ENCODE peak calls at places on chromosomes 12 and 14, in ten cellular contexts. Y, H, G, U, K, T, R, X, S and N are unnamed samples.

GRCh38 chr12:124538194-124539082 is 29.0 kb downstream of the NCOR2 start:
- DNase-seq in S (no peak), H (no peak), T (peak), K (no peak), G (no peak), R (no peak), U (no peak), X (no peak), Y (no peak), N (no peak)

GRCh38 chr12:103469716-103470115 is 26.1 kb downstream of the C12orf42 start:
- DNase-seq in U (no peak), K (no peak), Y (no peak), S (no peak), H (no peak), T (no peak), R (no peak), X (no peak), G (no peak), N (no peak)

GRCh38 chr14:92579244-92579643 is 65.7 kb downstream of the RIN3 start:
- DNase-seq in Y (peak), T (no peak), G (no peak), X (no peak), K (no peak), H (no peak), U (peak), S (no peak), R (no peak), N (peak)

GRCh38 chr12:93892431-93893210 is 215.4 kb downstream of the CRADD start:
- DNase-seq in X (no peak), U (no peak), S (no peak), T (peak), H (no peak), Y (no peak), R (no peak), G (no peak), K (peak), N (no peak)

GRCh38 chr12:105317942-105318614 is 12.4 kb upstream of the C12orf75 start:
- DNase-seq in R (no peak), H (no peak), U (no peak), G (no peak), Y (peak), K (no peak), S (no peak), X (no peak), T (no peak), N (peak)

GRCh38 chr12:100703868-100704267 is 90.7 kb upstream of the ANO4 start:
- DNase-seq in S (no peak), X (no peak), K (no peak), H (no peak), T (no peak), U (no peak), Y (no peak), R (no peak), G (no peak), N (no peak)

GRCh38 chr12:94941440-94941862 is 62.0 kb downstream of the NDUFA12 start:
- DNase-seq in H (peak), X (peak), U (peak), T (no peak), K (no peak), R (no peak), G (peak), S (peak), Y (peak), N (peak)

GRCh38 chr12:49777341-49777740 is 36.0 kb downstream of the TMBIM6 start:
- DNase-seq in U (no peak), R (no peak), G (no peak), X (no peak), Y (no peak), T (no peak), H (peak), S (no peak), K (no peak), N (no peak)

GRCh38 chr12:97567619-97568110 is 105.1 kb downstream of the RMST start:
- DNase-seq in K (no peak), T (no peak), X (no peak), H (no peak), U (no peak), S (no peak), Y (no peak), G (no peak), R (no peak), N (no peak)

GRCh38 chr14:60250318-60251035 is 1.5 kb downstream of the PPM1A start:
- DNase-seq in T (no peak), G (no peak), R (peak), U (peak), X (no peak), K (peak), Y (peak), H (peak), S (peak), N (no peak)

GRCh38 chr12:90235642-90236041 is 527.0 kb upstream of the ATP2B1 start:
- DNase-seq in R (no peak), S (peak), Y (no peak), T (no peak), G (no peak), U (no peak), X (no peak), K (no peak), H (peak), N (peak)

GRCh38 chr14:72690324-72690723 is 203.6 kb downstream of the DPF3 start:
- DNase-seq in X (no peak), Y (no peak), H (no peak), K (no peak), G (no peak), U (no peak), S (no peak), R (no peak), T (no peak), N (no peak)

GRCh38 chr12:124516850-124517249 is 50.6 kb downstream of the NCOR2 start:
- DNase-seq in T (no peak), H (no peak), K (no peak), S (no peak), Y (no peak), R (no peak), G (no peak), X (no peak), U (no peak), N (no peak)

GRCh38 chr14:21019377-21019776 is 5.5 kb downstream of the NDRG2 start:
- DNase-seq in G (no peak), H (no peak), U (peak), Y (no peak), R (no peak), T (no peak), K (no peak), X (no peak), S (no peak), N (no peak)

GRCh38 chr14:31893156-31893813 is 183.8 kb upstream of the ARHGAP5 start:
- DNase-seq in X (no peak), S (no peak), Y (no peak), K (peak), T (no peak), U (peak), R (no peak), G (no peak), H (no peak), N (no peak)

GRCh38 chr12:94239332-94239731 is 91.0 kb downstream of the PLXNC1 start:
- DNase-seq in R (peak), H (no peak), Y (no peak), G (no peak), U (no peak), X (no peak), K (no peak), T (no peak), S (no peak), N (no peak)

GRCh38 chr12:128942960-128943477 is 89.7 kb downstream of the GLT1D1 start:
- DNase-seq in X (no peak), G (no peak), H (no peak), R (no peak), T (no peak), U (no peak), Y (no peak), S (no peak), K (no peak), N (no peak)

GRCh38 chr14:103380719-103381377 is 4.4 kb upstream of the MARK3 start:
- DNase-seq in S (no peak), R (no peak), U (no peak), X (no peak), T (no peak), G (no peak), K (no peak), Y (no peak), H (peak), N (peak)

GRCh38 chr14:20679907-20680306 is 4.5 kb upstream of the RNASE4 start:
- DNase-seq in X (no peak), U (peak), H (peak), Y (peak), R (no peak), K (peak), G (no peak), T (peak), S (peak), N (peak)

GRCh38 chr12:11014234-11014633 is 8.2 kb downstream of the TAS2R19 start:
- DNase-seq in Y (peak), H (peak), R (no peak), T (no peak), X (no peak), G (no peak), U (peak), K (no peak), S (peak), N (peak)

GRCh38 chr14:93008381-93008780 is 85.4 kb downstream of the CHGA start:
- DNase-seq in S (no peak), Y (peak), X (peak), T (peak), H (peak), G (no peak), R (no peak), U (peak), K (no peak), N (peak)

GRCh38 chr14:91059576-91060471 is 617 bp downstream of the RPS6KA5 start:
- DNase-seq in H (peak), Y (no peak), K (peak), R (peak), G (peak), T (no peak), S (peak), X (peak), U (no peak), N (no peak)

GRCh38 chr14:35389315-35389667 is 15.3 kb downstream of the NFKBIA start:
- DNase-seq in R (no peak), T (no peak), G (no peak), U (no peak), K (no peak), X (no peak), Y (no peak), S (no peak), H (no peak), N (no peak)

GRCh38 chr14:91315844-91316267 is 71.4 kb upstream of the GPR68 start:
- DNase-seq in Y (no peak), G (no peak), S (no peak), X (no peak), H (no peak), K (no peak), T (no peak), R (no peak), U (no peak), N (no peak)

GRCh38 chr14:99450266-99450665 is 30.4 kb downstream of the SETD3 start:
- DNase-seq in K (no peak), Y (no peak), U (no peak), H (no peak), X (no peak), R (no peak), S (no peak), G (no peak), T (no peak), N (no peak)

GRCh38 chr12:57008113-57008687 is 1.9 kb upstream of the ZBTB39 start:
- DNase-seq in G (no peak), T (no peak), S (peak), K (peak), Y (peak), U (peak), H (peak), R (no peak), X (no peak), N (peak)

GRCh38 chr12:129119537-129119936 is 266.3 kb downstream of the GLT1D1 start:
- DNase-seq in T (no peak), G (no peak), R (no peak), K (peak), Y (no peak), U (no peak), H (no peak), X (no peak), S (no peak), N (no peak)

GRCh38 chr12:56158926-56159461 is 835 bp downstream of the MYL6 start:
- DNase-seq in S (peak), U (peak), K (peak), X (peak), Y (peak), T (peak), H (peak), R (peak), G (peak), N (peak)

GRCh38 chr12:118715647-118716046 is 265.7 kb upstream of the SRRM4 start:
- DNase-seq in H (no peak), X (no peak), S (no peak), R (no peak), U (no peak), G (no peak), Y (no peak), T (no peak), K (no peak), N (no peak)

DNA sequence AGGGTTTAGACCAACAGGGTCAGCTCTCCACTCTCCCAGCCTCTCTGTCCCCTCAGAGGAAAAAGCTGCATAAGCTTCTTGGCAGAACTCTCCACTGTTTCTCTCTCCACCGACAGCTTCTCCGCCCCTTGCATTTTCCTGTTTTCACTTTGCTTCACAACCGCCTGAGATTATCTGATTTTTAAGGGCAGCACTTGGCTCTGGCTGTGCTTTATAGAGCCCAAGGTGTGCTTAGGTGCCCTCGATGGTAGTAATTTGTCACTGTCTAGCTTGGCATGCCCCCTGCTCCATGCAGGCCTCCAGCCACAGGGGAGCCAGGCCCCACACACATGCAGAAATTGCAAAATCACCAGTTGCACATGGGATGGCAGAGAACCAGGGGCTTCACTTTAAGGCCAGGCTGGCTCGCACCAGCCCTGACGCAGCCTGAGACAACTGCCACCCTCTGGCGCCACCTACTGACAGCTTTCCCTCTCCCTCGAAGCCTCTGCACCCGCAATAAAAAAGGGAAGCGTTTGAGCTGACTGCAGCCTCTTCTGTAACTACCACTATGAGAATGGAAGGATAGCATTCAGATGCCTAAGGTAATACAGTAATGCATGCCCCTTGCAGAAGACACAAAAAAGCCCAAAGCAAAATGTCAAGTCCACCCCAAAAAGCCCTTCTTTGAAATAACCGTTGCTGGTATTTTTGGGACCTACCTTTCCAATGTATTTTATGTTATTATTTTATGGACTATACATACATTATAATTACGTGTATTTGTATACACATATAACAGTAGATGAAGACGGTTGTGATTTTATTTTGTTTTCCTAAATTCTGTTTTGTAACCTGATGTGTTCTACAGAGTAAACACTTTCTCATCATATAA is 32.0 kb upstream of the RIMBP2 start:
- DNase-seq in Y (peak), H (peak), U (peak), K (peak), T (peak), G (peak), X (peak), R (peak), S (peak), N (peak)
- TF ChIP-seq CTCF in Y (peak), H (peak), U (peak), K (peak), T (peak), G (peak), X (peak), R (peak), S (peak), N (peak)

DNA sequence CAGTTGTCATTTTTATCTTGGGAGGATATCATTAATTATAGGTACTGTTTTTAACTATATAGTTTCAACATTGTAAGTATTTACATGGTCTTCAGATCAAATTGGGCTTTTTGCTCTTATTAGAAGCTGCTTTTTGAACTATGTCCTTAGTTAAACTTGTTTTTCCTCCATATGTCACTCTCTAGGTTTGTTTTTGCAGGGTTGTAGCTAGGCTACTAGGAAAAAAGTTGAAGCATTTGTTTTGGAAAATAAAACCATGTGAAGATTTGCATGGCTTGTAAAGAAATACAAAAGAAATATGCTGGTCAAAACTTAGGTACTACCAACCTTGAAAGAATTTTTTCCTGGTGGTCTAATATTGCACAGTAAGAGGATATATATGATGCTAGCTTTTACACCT is 3.4 kb downstream of the ARID2 start:
- DNase-seq in R (no peak), H (no peak), K (no peak), X (no peak), G (no peak), Y (peak), S (peak), U (no peak), T (no peak), N (peak)
- H3K4me3 ChIP-seq in R (no peak), H (no peak), K (peak), X (peak), G (peak), Y (no peak), S (no peak), U (no peak), T (no peak), N (no peak)

GRCh38 chr12:109449845-109450532 is 27.1 kb downstream of the KCTD10 start:
- DNase-seq in K (peak), X (no peak), R (peak), G (no peak), H (no peak), Y (no peak), S (no peak), U (no peak), T (no peak), N (no peak)
- TF ChIP-seq CTCF in K (peak), X (no peak), R (peak), G (no peak), H (no peak), Y (peak), S (no peak), U (no peak), T (no peak), N (no peak)

DNA sequence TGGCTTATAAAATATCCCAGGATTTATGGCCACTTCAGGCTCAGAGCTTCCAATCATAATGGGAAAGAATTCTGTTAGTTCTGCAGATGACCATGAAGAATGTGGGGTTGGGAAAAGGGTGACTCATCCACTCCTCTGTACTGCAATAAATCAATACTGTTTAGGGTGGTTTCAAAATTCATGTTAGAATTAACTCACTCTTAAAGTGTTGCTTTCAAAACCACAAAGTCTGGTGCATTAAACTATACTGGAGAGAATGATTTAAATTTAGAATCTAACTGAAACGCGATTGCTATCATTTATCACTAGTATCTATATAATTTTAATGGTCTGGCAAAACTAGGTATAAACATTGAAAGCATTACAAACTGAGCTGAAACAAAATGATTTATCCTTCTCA is 798 bp downstream of the CCDC198 start:
- DNase-seq in G (no peak), Y (peak), R (no peak), U (peak), K (no peak), T (no peak), S (peak), X (no peak), H (peak), N (peak)
- H3K4me3 ChIP-seq in G (no peak), Y (no peak), R (no peak), U (no peak), K (no peak), T (no peak), S (no peak), X (no peak), H (no peak), N (no peak)

GRCh38 chr14:87002831-87003230 is 990.2 kb downstream of the GALC start:
- DNase-seq in G (no peak), Y (no peak), T (no peak), K (no peak), U (peak), X (no peak), R (no peak), H (no peak), S (no peak), N (no peak)
- TF ChIP-seq CTCF in G (no peak), Y (no peak), T (no peak), K (no peak), U (peak), X (no peak), R (no peak), H (no peak), S (no peak), N (no peak)